ENCODE peak calls at places on chromosomes 11 and 22, in ten cellular contexts. R is neural progenitor cell, L is fibroblast of villous mesenchyme, A is left ventricle myocardium inferior, E is A549, Q is dorsolateral prefrontal cortex, J is Peyer's patch, Z is cardiac fibroblast, N is uterus, B is fibroblast of pulmonary artery. D is an unnamed sample.

GRCh38 chr22:48894064-48894671 is 933.5 kb downstream of the BRD1 start:
- DNase-seq in B (no peak), N (no peak), J (peak; percentile 2), Q (no peak), L (no peak), Z (no peak), R (no peak), E (no peak), A (no peak), D (no peak)

GRCh38 chr11:47553417-47553746 is 450 bp upstream of the CELF1 start:
- DNase-seq in J (no peak), N (no peak), E (no peak), B (peak; percentile 51), L (no peak), Q (no peak), R (no peak), Z (no peak), A (no peak), D (peak; percentile 35)

GRCh38 chr11:45930951-45931563 is 8.6 kb downstream of the LARGE2 start:
- DNase-seq in A (peak; percentile 6), J (no peak), L (no peak), Q (no peak), E (no peak), Z (no peak), N (no peak), B (no peak), R (no peak), D (no peak)

GRCh38 chr11:79028214-79028613 is 412.6 kb downstream of the TENM4 start:
- DNase-seq in N (no peak), R (no peak), J (no peak), A (no peak), B (no peak), L (no peak), Z (no peak), E (no peak), Q (no peak), D (no peak)

GRCh38 chr11:69659591-69659990 is 15.6 kb downstream of the LTO1 start:
- DNase-seq in L (no peak), R (no peak), J (no peak), N (no peak), A (no peak), Q (no peak), E (no peak), B (no peak), Z (no peak), D (no peak)

GRCh38 chr22:27617214-27617881 is 184.2 kb downstream of the MN1 start:
- DNase-seq in A (no peak), L (no peak), N (no peak), E (peak; percentile 12), Z (no peak), Q (no peak), J (no peak), B (peak; percentile 7), R (no peak), D (no peak)

GRCh38 chr11:34165786-34166557 is 60.5 kb downstream of the NAT10 start:
- DNase-seq in N (no peak), J (no peak), B (no peak), A (no peak), E (no peak), L (no peak), Z (no peak), Q (no peak), R (no peak), D (no peak)

GRCh38 chr22:30803679-30804078 is 109.0 kb downstream of the OSBP2 start:
- DNase-seq in A (no peak), N (no peak), J (no peak), Z (no peak), R (no peak), E (no peak), L (no peak), Q (no peak), B (no peak), D (no peak)

GRCh38 chr11:119372260-119373058 is 9.0 kb downstream of the USP2 start:
- DNase-seq in B (no peak), L (no peak), A (no peak), N (no peak), E (no peak), Q (no peak), Z (no peak), R (no peak), J (no peak), D (no peak)

GRCh38 chr11:119370486-119371046 is 10.9 kb downstream of the USP2 start:
- DNase-seq in N (no peak), Z (no peak), Q (no peak), A (peak; percentile 68), E (no peak), R (no peak), B (no peak), J (no peak), L (peak; percentile 43), D (no peak)

GRCh38 chr11:119373059-119373875 is 8.2 kb downstream of the USP2 start:
- DNase-seq in N (peak; percentile 26), Q (no peak), B (no peak), A (no peak), E (no peak), J (no peak), R (no peak), L (no peak), Z (no peak), D (no peak)

GRCh38 chr11:119371067-119371601 is 10.4 kb downstream of the USP2 start:
- DNase-seq in Q (no peak), Z (no peak), A (no peak), B (no peak), J (no peak), L (no peak), N (no peak), R (no peak), E (no peak), D (no peak)

DNA sequence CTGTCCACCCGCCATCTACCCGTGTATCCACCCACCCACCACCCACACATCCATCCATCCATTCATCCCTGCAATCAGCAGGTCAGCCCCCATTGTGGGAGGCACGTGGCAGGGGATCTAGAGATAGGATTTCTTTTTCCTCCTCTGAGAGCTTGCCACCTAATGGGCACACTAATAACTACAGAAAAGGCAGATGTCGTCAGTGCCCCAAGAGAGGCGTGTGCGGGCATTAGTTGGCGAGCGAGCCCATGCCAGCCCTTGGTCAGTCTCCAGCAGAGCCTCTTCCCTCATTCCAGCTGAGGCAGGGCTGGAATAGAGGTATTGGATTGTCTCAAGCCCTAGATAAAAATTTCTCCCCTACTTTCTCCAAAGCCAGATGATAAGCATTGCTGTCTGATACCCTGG is 9.7 kb downstream of the USP2 start:
- DNase-seq in L (no peak), B (no peak), R (no peak), Z (no peak), N (no peak), J (no peak), A (no peak), Q (no peak), E (peak; percentile 39), D (no peak)
- TF ChIP-seq CTCF in L (peak; percentile 11), B (peak; percentile 6), R (peak; percentile 11), Z (no peak), N (no peak), J (no peak), A (peak; percentile 37), Q (peak; percentile 43), E (peak; percentile 11), D (no peak)

DNA sequence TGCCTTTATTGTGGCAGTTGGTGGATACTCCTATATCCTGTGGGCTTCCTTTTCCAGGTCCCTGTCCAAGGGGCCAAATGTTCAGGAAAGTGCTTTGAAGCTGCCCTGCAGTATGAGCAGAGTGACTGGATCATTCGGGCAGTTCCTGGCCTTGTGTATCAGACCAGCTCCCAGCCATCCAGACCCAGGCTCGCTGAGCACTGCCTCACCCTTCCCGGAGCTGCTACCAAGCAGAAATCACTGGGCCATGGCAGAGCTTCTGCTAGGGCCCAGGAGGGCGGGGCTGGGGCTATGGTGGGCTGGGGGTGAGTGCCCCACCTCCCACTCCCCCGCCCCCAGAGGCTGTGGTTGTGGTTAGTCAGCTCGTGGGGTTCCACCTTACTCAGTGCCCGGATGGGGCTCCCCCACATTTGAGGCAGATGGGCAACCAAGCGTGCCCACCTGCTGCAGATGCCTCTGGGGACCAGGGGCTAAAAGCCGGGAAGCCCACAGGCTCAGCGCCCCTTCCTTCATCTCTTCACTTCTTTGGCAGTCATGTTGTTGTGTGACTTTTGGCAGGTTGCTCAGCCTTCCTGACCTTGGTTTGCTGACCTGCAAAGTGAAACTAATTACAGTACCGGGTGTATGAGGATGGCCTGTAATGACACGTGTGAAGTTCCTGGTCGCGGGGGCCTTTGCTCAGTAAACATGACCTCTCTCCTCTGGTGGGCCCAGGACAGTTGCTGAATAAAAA is 2.0 kb upstream of the LRRC32 start:
- DNase-seq in Q (no peak), B (peak; percentile 27), E (no peak), L (no peak), Z (no peak), R (no peak), A (no peak), N (no peak), J (peak; percentile 88), D (no peak)
- H3K4me3 ChIP-seq in Q (no peak overlapping the region), B (no peak overlapping the region), E (no peak overlapping the region), L (no peak overlapping the region), Z (no peak overlapping the region), R (no peak overlapping the region), A (no peak overlapping the region), N (no peak overlapping the region), J (no peak overlapping the region), D (no peak overlapping the region)

DNA sequence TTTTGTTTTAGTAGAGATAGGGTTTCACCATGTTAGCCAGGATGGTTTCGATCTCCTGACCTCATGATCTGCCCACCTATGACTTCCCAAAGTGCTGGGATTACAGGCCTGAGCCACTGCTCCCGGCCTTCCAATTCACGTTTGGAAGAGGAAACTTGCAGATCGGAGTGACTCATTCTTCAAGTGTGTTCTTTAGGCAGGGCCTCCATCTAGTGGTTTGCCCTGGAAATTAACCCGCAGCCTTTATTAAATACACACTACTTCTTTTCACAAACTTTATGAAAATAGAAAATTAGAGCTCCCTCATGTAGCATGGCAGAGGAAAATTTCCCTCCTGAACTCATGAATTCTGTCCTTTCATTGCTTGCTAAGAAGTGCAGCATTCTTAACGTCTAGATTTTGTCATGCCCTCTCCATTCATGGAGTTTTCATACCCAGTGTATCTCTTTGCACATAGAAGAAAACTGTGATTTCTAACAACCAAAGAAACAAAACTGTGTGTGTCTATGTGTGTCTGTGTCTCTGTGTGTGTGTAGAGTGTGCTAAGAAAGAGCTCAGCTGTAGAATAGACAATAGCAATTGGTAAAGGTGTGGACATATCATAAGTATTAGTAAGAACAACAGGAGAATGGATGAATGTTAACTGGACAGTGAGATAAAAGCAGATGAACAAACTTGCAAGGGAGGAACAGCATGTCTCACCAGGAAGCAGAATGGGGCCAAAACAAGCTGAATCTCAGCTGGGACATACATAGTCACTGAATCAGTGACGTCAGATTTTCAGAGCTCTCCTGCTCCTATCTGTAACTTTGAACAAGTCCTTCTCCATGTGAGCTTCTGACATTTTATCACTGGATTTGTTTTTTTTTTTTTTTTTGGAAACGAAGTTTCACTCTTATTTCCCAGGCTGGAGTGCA is 118.4 kb downstream of the BBOX1 start:
- DNase-seq in Q (peak; percentile 37), R (peak; percentile 70), B (peak; percentile 89), L (peak; percentile 84), Z (peak; percentile 96), J (no peak), E (peak; percentile 84), A (no peak), N (peak; percentile 61), D (peak; percentile 83)
- TF ChIP-seq CTCF in Q (peak; percentile 69), R (peak; percentile 86), B (peak; percentile 84), L (peak; percentile 84), Z (peak; percentile 82), J (peak; percentile 42), E (peak; percentile 90), A (peak; percentile 77), N (peak; percentile 79), D (peak; percentile 86)

GRCh38 chr11:65314501-65315203 is at the start of gene CDC42EP2:
- DNase-seq in L (peak; percentile 88), J (peak; percentile 70), Q (peak; percentile 81), B (peak; percentile 86), A (peak; percentile 91), R (peak; percentile 97), Z (peak; percentile 86), E (peak; percentile 84), N (peak; percentile 86), D (peak; percentile 85)

GRCh38 chr11:65315204-65315865 is 669 bp downstream of the CDC42EP2 start:
- DNase-seq in N (peak; percentile 81), Q (peak; percentile 70), J (peak; percentile 73), A (peak; percentile 82), Z (peak; percentile 77), R (peak; percentile 95), L (peak; percentile 83), E (peak; percentile 78), B (peak; percentile 78), D (peak; percentile 75)

GRCh38 chr11:65316311-65316978 is 1.8 kb downstream of the CDC42EP2 start:
- DNase-seq in R (peak; percentile 25), Z (peak; percentile 98), J (no peak), A (peak; percentile 64), L (peak; percentile 95), E (peak; percentile 29), B (peak; percentile 92), N (peak; percentile 72), Q (no peak), D (peak; percentile 100)

GRCh38 chr11:65316979-65317786 is 2.5 kb downstream of the CDC42EP2 start:
- DNase-seq in N (peak; percentile 87), R (peak; percentile 69), B (peak; percentile 86), J (no peak), A (peak; percentile 85), Q (no peak), E (peak; percentile 67), Z (peak; percentile 97), L (peak; percentile 73), D (peak; percentile 94)

GRCh38 chr11:65315866-65316233 is 1.2 kb downstream of the CDC42EP2 start:
- DNase-seq in E (no peak), L (no peak), B (no peak), Z (no peak), Q (no peak), A (no peak), J (no peak), R (no peak), N (no peak), D (no peak)
- H3K4me3 ChIP-seq in E (peak overlapping the region; percentile 99), L (peak overlapping the region; percentile 99), B (peak overlapping the region; percentile 95), Z (peak overlapping the region; percentile 100), Q (peak overlapping the region; percentile 95), A (peak overlapping the region; percentile 90), J (peak overlapping the region; percentile 78), R (peak overlapping the region; percentile 72), N (peak overlapping the region; percentile 91), D (peak overlapping the region; percentile 94)

D was measured in AG10803.